ENCODE peak calls at places on chromosomes 4 and X, in five cellular contexts. G, H, Y, J and A are unnamed samples. For H3K27me3, the result is how much of the 10 kb centered on the place peaks cover.

GRCh38 chrX:48800574-48801280 is 1.1 kb upstream of the HDAC6 start:
- DNase-seq in Y (no peak), H (no peak), J (no peak), G (peak), A (no peak)

GRCh38 chr4:81648576-81649272 is 177.0 kb upstream of the RASGEF1B start:
- DNase-seq in Y (peak), G (no peak), J (peak), H (no peak), A (no peak)

GRCh38 chr4:138062929-138063328 is 179.2 kb downstream of the SLC7A11 start:
- DNase-seq in J (peak), Y (no peak), H (no peak), G (no peak), A (peak)

GRCh38 chr4:25030283-25031076 is at the start of gene LGI2:
- DNase-seq in J (peak), Y (no peak), G (peak), H (peak), A (peak)

GRCh38 chr4:16508968-16509367 is 282.7 kb upstream of the TAPT1 start:
- DNase-seq in G (peak), J (no peak), Y (no peak), H (no peak), A (peak)

GRCh38 chr4:42671431-42672194 is 14.7 kb upstream of the ATP8A1 start:
- DNase-seq in Y (no peak), G (no peak), J (no peak), H (no peak), A (no peak)

GRCh38 chr4:1547863-1548637 is 136.1 kb downstream of the FAM53A start:
- DNase-seq in G (no peak), Y (no peak), J (no peak), H (no peak), A (no peak)

GRCh38 chr4:68748181-68748981 is 67.4 kb upstream of the UGT2B10 start:
- DNase-seq in J (no peak), Y (no peak), G (no peak), H (no peak), A (no peak)

GRCh38 chr4:11397146-11397545 is 31.5 kb downstream of the HS3ST1 start:
- DNase-seq in G (no peak), J (no peak), H (no peak), Y (no peak), A (no peak)

GRCh38 chr4:160319221-160319867 is 1216.5 kb downstream of the RAPGEF2 start:
- DNase-seq in H (no peak), J (peak), Y (no peak), G (no peak), A (no peak)

GRCh38 chrX:84047339-84047738 is 140.7 kb downstream of the RPS6KA6 start:
- DNase-seq in H (no peak), Y (no peak), J (no peak), G (no peak), A (no peak)

DNA sequence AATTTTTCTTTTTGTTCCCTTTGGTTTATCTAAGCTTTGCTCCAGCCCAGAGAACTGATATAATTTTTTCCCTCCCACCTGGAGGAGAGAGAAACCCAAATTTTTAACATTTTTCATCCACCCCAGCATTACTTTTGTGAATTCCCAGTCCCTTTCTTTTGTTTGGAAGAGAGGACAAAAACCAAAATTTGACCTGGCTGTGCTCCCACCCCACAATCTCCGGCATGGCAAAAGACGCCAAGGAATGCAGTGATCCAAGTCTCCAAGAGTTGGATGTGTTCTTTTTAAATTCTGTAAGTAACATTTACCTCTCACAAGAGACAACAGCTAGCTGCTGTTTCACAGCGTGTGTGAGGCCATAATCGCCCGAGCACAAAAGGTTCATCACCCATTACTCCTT is 25.2 kb upstream of the FAM156A start:
- DNase-seq in Y (no peak), H (peak), G (no peak), J (peak), A (peak)
- H3K4me2 ChIP-seq in Y (no peak), H (peak), G (no peak), J (peak), A (peak)

DNA sequence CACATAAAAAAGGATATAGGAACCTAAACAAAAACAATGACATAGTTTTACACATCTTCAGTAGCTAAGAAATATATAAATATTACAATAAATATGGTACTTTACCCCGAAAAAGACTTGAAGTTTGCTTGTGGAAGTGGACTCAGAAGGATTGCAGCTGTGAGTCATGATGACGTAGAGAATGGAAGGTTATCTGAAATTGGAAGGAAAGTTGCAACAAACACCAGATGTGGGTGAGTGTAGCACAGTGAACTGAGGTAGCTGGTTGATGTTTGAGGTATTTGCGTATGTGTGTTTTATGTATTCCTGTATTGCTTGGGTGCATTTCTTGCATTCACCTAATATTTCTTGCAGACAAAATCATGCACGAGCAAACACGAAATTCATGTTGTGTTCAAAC is 113.0 kb downstream of the ARX start:
- DNase-seq in G (no peak), Y (no peak), J (peak), H (no peak), A (peak)
- H3K27me3 ChIP-seq in G (under half), Y (under half), J (under half), H (under half), A (under half)

DNA sequence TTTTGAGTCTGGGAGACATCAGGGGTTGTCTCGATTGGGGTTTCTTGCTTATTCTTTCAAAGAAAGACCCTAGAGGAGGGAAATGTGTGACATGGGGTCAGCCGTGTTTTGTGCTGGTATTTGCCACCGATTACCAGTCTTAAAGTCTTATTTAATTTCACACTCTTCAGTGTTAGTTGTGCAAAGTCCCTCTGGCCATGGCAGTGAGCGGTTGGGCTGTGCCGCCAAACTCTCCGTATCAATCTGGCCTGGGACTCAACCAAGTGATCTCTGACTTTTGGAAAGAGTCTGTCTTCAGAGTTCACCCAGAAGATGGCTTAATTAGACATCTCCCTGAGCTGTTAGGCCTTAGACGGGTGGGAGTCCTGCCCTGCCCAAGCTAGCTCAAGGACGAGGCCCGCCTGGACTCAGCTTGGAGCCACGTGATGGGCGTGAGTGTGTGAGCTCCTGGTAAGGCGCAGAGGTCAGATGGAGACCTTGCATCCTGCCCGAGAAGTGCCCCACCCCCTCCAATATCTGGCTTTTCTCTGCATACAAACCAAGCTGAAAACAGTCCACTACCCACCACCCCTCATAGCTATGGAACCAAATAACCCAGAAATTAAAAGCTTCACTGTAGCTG is 3.8 kb upstream of the PITX2 start:
- DNase-seq in J (no peak), G (no peak), Y (no peak), H (no peak), A (no peak)
- TF ChIP-seq EZH2 in J (peak), G (no peak), Y (no peak), H (no peak), A (no peak)

GRCh38 chr4:145779319-145779801 is 99.4 kb downstream of the C4orf51 start:
- DNase-seq in G (no peak), Y (no peak), H (no peak), J (peak), A (no peak)
- H3K4me2 ChIP-seq in G (no peak), Y (no peak), H (no peak), J (no peak), A (no peak)